ENCODE peak calls at places on chromosome 15, in six cellular contexts. C is neuronal stem cell; E is body of pancreas; N is bronchial epithelial cell; X is A549; W is CD4-positive, CD25-positive, alpha-beta regulatory T cell. L is an unnamed sample.

GRCh38 chr15:50939911-50940310 is 31.4 kb downstream of the AP4E1 start:
- DNase-seq in C (no peak), E (no peak), N (peak), X (no peak), W (no peak), L (no peak)

GRCh38 chr15:59691194-59691805 is 2.2 kb upstream of the BNIP2 start:
- DNase-seq in C (no peak), E (peak), N (peak), X (peak), W (peak), L (peak)

GRCh38 chr15:90718232-90718631 is 1.1 kb downstream of the BLM start:
- DNase-seq in C (no peak), E (no peak), N (no peak), X (no peak), W (no peak), L (no peak)

GRCh38 chr15:31501536-31502157 is 175.0 kb downstream of the KLF13 start:
- DNase-seq in C (no peak), E (peak), N (no peak), X (no peak), W (no peak), L (no peak)

GRCh38 chr15:47129033-47129432 is 588.3 kb upstream of the SEMA6D start:
- DNase-seq in C (no peak), E (no peak), N (no peak), X (no peak), W (no peak), L (no peak)

GRCh38 chr15:83380026-83380425 is 67.1 kb upstream of the SH3GL3 start:
- DNase-seq in C (no peak), E (no peak), N (peak), X (peak), W (no peak), L (no peak)

GRCh38 chr15:47332481-47332880 is 384.8 kb upstream of the SEMA6D start:
- DNase-seq in C (no peak), E (no peak), N (no peak), X (no peak), W (no peak), L (no peak)

GRCh38 chr15:85620321-85621044 is 174.2 kb downstream of the KLHL25 start:
- DNase-seq in C (no peak), E (no peak), N (peak), X (no peak), W (no peak), L (no peak)

GRCh38 chr15:78211189-78211921 is 23.0 kb downstream of the ACSBG1 start:
- DNase-seq in C (no peak), E (peak), N (no peak), X (peak), W (no peak), L (no peak)

GRCh38 chr15:90807074-90807646 is 61.2 kb upstream of the FURIN start:
- DNase-seq in C (no peak), E (no peak), N (peak), X (no peak), W (peak), L (no peak)

GRCh38 chr15:90598053-90598577 is 68.4 kb downstream of the CRTC3 start:
- DNase-seq in C (no peak), E (no peak), N (no peak), X (peak), W (peak), L (peak)

GRCh38 chr15:70362911-70363310 is 265.2 kb upstream of the TLE3 start:
- DNase-seq in C (no peak), E (peak), N (no peak), X (peak), W (no peak), L (no peak)

GRCh38 chr15:60255390-60255789 is 142.4 kb downstream of the ANXA2 start:
- DNase-seq in C (no peak), E (no peak), N (peak), X (peak), W (peak), L (peak)

GRCh38 chr15:39704684-39705083 is 78.0 kb downstream of the FSIP1 start:
- DNase-seq in C (no peak), E (no peak), N (peak), X (peak), W (no peak), L (no peak)

GRCh38 chr15:55829826-55830225 is 86.9 kb upstream of the PRTG start:
- DNase-seq in C (no peak), E (no peak), N (peak), X (no peak), W (peak), L (peak)

GRCh38 chr15:79179597-79179996 is 89.0 kb upstream of the RASGRF1 start:
- DNase-seq in C (no peak), E (no peak), N (no peak), X (no peak), W (no peak), L (no peak)

GRCh38 chr15:77122576-77122975 is 51.7 kb upstream of the TSPAN3 start:
- DNase-seq in C (no peak), E (no peak), N (no peak), X (no peak), W (no peak), L (no peak)

GRCh38 chr15:77657629-77658238 is 25.0 kb upstream of the LINGO1 start:
- DNase-seq in C (no peak), E (no peak), N (no peak), X (no peak), W (no peak), L (no peak)

GRCh38 chr15:90217671-90218394 is 15.9 kb downstream of the CIB1 start:
- DNase-seq in C (no peak), E (no peak), N (no peak), X (no peak), W (no peak), L (no peak)

GRCh38 chr15:31459011-31459748 is 132.5 kb downstream of the KLF13 start:
- DNase-seq in C (no peak), E (no peak), N (peak), X (no peak), W (peak), L (peak)

GRCh38 chr15:89912145-89912673 is 543 bp downstream of the ARPIN start:
- DNase-seq in C (peak), E (peak), N (no peak), X (peak), W (no peak), L (no peak)

GRCh38 chr15:75199347-75199976 is 2.2 kb upstream of the C15orf39 start:
- DNase-seq in C (no peak), E (no peak), N (no peak), X (no peak), W (peak), L (peak)

GRCh38 chr15:63191895-63192603 is 2.6 kb downstream of the RAB8B start:
- DNase-seq in C (no peak), E (no peak), N (no peak), X (no peak), W (peak), L (peak)

GRCh38 chr15:59524331-59524731 is 86.3 kb downstream of the FAM81A start:
- DNase-seq in C (no peak), E (no peak), N (no peak), X (no peak), W (peak), L (no peak)

GRCh38 chr15:37764733-37765191 is 169.7 kb upstream of the TMCO5A start:
- DNase-seq in C (no peak), E (peak), N (peak), X (peak), W (peak), L (no peak)

GRCh38 chr15:62391565-62392262 is 226.6 kb upstream of the C2CD4B start:
- DNase-seq in C (peak), E (peak), N (no peak), X (peak), W (peak), L (no peak)

GRCh38 chr15:95024388-95024787 is 793.0 kb downstream of the MCTP2 start:
- DNase-seq in C (peak), E (no peak), N (peak), X (peak), W (peak), L (no peak)

GRCh38 chr15:39403674-39404117 is 177.2 kb upstream of the THBS1 start:
- DNase-seq in C (no peak), E (no peak), N (peak), X (peak), W (no peak), L (no peak)

GRCh38 chr15:89693696-89694095 is 3.1 kb downstream of the WDR93 start:
- DNase-seq in C (no peak), E (no peak), N (peak), X (no peak), W (no peak), L (no peak)

GRCh38 chr15:64070106-64070505 is 23.5 kb downstream of the CIAO2A start:
- DNase-seq in C (no peak), E (no peak), N (no peak), X (no peak), W (no peak), L (no peak)

DNA sequence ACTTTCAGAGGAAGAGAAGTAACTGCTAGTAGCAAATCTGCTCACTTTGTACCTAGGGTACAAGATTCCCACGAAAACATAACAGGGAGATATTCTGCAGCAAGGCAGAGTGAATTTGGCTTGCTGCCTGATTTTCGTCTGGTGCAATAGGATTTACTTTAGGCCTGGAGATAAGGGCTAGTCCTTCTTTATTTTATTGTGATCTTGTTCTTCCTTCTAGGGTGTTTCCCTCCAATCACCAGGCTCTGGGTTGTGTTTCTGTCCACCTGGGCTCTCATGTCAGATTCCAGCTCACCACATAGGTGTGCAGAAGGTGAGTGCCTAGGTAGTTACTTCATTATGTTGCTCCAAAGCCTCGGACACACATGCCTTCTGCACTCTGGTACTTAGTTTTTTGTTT is 211.8 kb upstream of the RGMA start:
- DNase-seq in C (no peak), E (peak), N (no peak), X (no peak), W (no peak), L (no peak)
- H3K4me3 ChIP-seq in C (no peak), E (no peak), N (no peak), X (no peak), W (no peak), L (no peak)

DNA sequence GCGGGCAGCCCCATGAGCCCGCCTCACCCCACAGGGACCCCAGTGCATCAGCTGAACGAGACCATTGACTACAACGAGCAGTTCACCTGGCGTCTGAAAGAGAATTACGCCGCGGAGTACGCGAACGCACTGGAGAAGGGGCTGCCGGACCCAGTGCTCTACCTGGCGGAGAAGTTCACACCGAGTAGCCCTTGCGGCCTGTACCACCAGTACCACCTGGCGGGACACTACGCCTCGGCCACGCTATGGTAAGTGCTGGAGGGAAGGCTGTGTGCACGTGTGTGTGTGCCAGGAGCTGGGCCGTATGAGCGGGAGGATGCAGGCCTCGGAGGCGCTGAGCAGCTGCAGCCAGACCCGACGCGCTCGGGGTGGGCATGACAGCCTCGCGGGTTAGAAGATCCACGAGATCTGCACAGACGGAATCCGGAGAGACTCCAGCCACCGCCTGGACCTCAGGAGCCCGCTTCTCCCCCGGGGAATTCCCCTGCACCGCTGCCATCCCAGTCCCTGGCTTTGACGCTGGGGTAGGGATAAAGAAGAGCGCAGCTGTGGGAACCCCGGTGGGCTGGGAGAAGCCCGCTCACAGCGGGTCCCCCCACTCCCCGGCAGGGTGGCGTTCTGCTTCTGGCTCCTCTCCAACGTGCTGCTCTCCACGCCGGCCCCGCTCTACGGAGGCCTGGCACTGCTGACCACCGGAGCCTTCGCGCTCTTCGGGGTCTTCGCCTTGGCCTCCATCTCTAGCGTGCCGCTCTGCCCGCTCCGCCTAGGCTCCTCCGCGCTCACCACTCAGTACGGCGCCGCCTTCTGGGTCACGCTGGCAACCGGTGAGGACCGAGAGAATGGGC is 2.6 kb downstream of the DUOXA2 start:
- DNase-seq in C (no peak), E (no peak), N (no peak), X (no peak), W (no peak), L (no peak)
- H3K4me3 ChIP-seq in C (no peak), E (no peak), N (no peak), X (no peak), W (no peak), L (no peak)

GRCh38 chr15:98649621-98649995 is 1.3 kb downstream of the IGF1R start:
- DNase-seq in C (no peak), E (peak), N (no peak), X (no peak), W (peak), L (no peak)

GRCh38 chr15:98647774-98648653 is at the start of gene IGF1R:
- DNase-seq in C (peak), E (peak), N (peak), X (peak), W (peak), L (no peak)

GRCh38 chr15:98648654-98649537 is 557 bp downstream of the IGF1R start:
- DNase-seq in C (peak), E (peak), N (no peak), X (peak), W (peak), L (no peak)

GRCh38 chr15:98647026-98647773 is 1.1 kb upstream of the IGF1R start:
- DNase-seq in C (peak), E (peak), N (peak), X (peak), W (peak), L (no peak)

DNA sequence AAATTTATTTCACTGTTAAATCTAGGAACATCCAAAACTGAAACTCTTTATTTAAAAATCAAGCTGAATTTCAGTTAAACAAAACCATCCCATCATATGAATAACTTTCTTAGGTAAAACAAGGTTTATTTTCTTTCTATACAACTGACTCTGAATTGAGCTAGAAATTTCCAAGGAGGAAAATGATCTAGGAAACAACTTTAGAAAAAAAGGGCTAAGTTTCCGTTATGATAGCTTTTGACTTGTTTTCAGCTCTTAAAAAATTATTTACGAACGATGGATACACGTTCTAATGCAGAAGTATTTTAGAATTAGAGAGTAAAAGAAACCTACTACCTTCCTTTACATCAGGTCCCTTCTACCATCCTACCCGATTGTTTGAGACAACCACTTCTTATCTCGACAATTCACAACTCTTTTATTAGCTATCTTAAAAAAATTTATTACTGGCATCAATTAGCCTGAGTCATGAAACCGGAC is 1.8 kb upstream of the IGF1R start:
- DNase-seq in C (no peak), E (no peak), N (no peak), X (no peak), W (no peak), L (no peak)
- H3K4me3 ChIP-seq in C (peak), E (peak), N (peak), X (peak), W (peak), L (no peak)

GRCh38 chr15:66953523-66954229 is 111.7 kb upstream of the SMAD3 start:
- DNase-seq in C (no peak), E (no peak), N (no peak), X (no peak), W (no peak), L (no peak)

GRCh38 chr15:66950114-66950513 is 115.3 kb upstream of the SMAD3 start:
- DNase-seq in C (no peak), E (no peak), N (no peak), X (no peak), W (no peak), L (no peak)

GRCh38 chr15:66951531-66951930 is 113.9 kb upstream of the SMAD3 start:
- DNase-seq in C (no peak), E (no peak), N (no peak), X (no peak), W (no peak), L (no peak)

GRCh38 chr15:66952756-66953522 is 112.5 kb upstream of the SMAD3 start:
- DNase-seq in C (no peak), E (no peak), N (no peak), X (no peak), W (no peak), L (no peak)

GRCh38 chr15:66951976-66952375 is 113.4 kb upstream of the SMAD3 start:
- DNase-seq in C (no peak), E (no peak), N (no peak), X (peak), W (no peak), L (no peak)
- H3K4me3 ChIP-seq in C (no peak), E (no peak), N (no peak), X (no peak), W (no peak), L (no peak)

GRCh38 chr15:40936709-40937666 is 7.8 kb downstream of the DLL4 start:
- DNase-seq in C (no peak), E (no peak), N (peak), X (no peak), W (no peak), L (no peak)

GRCh38 chr15:40936234-40936708 is 7.1 kb downstream of the DLL4 start:
- DNase-seq in C (no peak), E (no peak), N (no peak), X (no peak), W (no peak), L (no peak)

GRCh38 chr15:40938530-40938870 is 9.4 kb downstream of the DLL4 start:
- DNase-seq in C (no peak), E (no peak), N (no peak), X (no peak), W (no peak), L (no peak)

GRCh38 chr15:40939909-40940801 is 11.0 kb downstream of the DLL4 start:
- DNase-seq in C (no peak), E (no peak), N (no peak), X (no peak), W (peak), L (no peak)

DNA sequence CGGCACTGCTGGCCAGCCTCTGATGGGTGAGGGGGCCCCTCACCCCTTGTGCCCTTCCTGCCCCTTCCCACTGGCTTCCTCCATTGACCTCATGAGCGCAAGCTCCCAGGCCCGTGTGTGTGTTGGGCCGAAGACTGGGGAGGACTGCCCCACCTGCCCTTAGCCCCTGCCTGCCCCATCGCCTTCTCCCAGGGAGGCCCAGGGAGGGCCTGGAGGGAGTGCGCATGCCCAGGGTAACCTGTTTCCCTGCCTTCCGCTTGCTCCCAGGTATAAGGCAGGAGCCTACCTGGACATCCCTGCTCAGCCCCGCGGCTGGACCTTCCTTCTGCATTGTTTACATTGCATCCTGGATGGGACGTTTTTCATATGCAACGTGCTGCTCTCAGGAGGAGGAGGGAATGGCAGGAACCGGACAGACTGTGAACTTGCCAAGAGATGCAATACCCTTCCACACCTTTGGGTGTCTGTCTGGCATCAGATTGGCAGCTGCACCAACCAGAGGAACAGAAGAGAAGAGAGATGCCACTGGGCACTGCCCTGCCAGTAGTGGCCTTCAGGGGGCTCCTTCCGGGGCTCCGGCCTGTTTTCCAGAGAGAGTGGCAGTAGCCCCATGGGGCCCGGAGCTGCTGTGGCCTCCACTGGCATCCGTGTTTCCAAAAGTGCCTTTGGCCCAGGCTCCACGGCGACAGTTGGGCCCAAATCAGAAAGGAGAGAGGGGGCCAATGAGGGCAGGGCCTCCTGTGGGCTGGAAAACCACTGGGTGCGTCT is 8.8 kb downstream of the DLL4 start:
- DNase-seq in C (no peak), E (no peak), N (peak), X (peak), W (peak), L (no peak)
- H3K4me3 ChIP-seq in C (no peak), E (no peak), N (no peak), X (no peak), W (no peak), L (no peak)

GRCh38 chr15:96234109-96234892 is 96.2 kb upstream of the NR2F2 start:
- DNase-seq in C (no peak), E (no peak), N (peak), X (no peak), W (no peak), L (no peak)
- H3K4me3 ChIP-seq in C (no peak), E (no peak), N (no peak), X (no peak), W (no peak), L (no peak)